ENCODE peak calls at places on chromosomes 3 and 15, in five cellular contexts. U is AG09309, Y is uterus, I is BE2C, A is mammary epithelial cell. D is an unnamed sample.

GRCh38 chr3:56410576-56410975 is 57.7 kb downstream of the ERC2 start:
- DNase-seq in I (no peak), U (no peak), Y (no peak), A (no peak), D (no peak)

GRCh38 chr15:62495670-62496328 is 330.7 kb upstream of the C2CD4B start:
- DNase-seq in U (peak), A (peak), Y (peak), I (peak), D (peak)

GRCh38 chr3:88410259-88410658 is 260.5 kb downstream of the C3orf38 start:
- DNase-seq in Y (no peak), A (no peak), I (no peak), U (no peak), D (no peak)

GRCh38 chr3:115436767-115437301 is 186.5 kb upstream of the GAP43 start:
- DNase-seq in I (peak), A (peak), Y (no peak), U (peak), D (no peak)

GRCh38 chr3:54278960-54279359 is 156.6 kb downstream of the CACNA2D3 start:
- DNase-seq in U (no peak), Y (no peak), A (no peak), I (peak), D (no peak)

GRCh38 chr3:133561682-133562081 is 11.8 kb upstream of the CDV3 start:
- DNase-seq in A (no peak), U (no peak), Y (no peak), I (no peak), D (no peak)

GRCh38 chr15:74120426-74120825 is 10.0 kb upstream of the ISLR2 start:
- DNase-seq in A (no peak), Y (no peak), U (no peak), I (no peak), D (no peak)

GRCh38 chr3:97835761-97836160 is 13.9 kb downstream of the CRYBG3 start:
- DNase-seq in Y (no peak), U (no peak), I (no peak), A (peak), D (no peak)

GRCh38 chr15:63373330-63373729 is 8.3 kb downstream of the CA12 start:
- DNase-seq in I (no peak), Y (no peak), U (no peak), A (no peak), D (no peak)

GRCh38 chr3:151751161-151751560 is 17.4 kb downstream of the AADACL2 start:
- DNase-seq in A (peak), I (no peak), U (peak), Y (no peak), D (no peak)

GRCh38 chr3:10371167-10371566 is 50.3 kb upstream of the SEC13 start:
- DNase-seq in A (peak), Y (no peak), U (no peak), I (no peak), D (no peak)

GRCh38 chr3:19384868-19385267 is 236.6 kb downstream of the KCNH8 start:
- DNase-seq in Y (no peak), U (no peak), I (no peak), A (no peak), D (no peak)

GRCh38 chr15:77312523-77312922 is 107.4 kb downstream of the PEAK1 start:
- DNase-seq in U (peak), Y (no peak), A (peak), I (no peak), D (no peak)

GRCh38 chr15:63372753-63373152 is 8.9 kb downstream of the CA12 start:
- DNase-seq in A (no peak), I (no peak), U (peak), Y (no peak), D (no peak)

GRCh38 chr3:10602769-10603768 is 97.7 kb upstream of the ATP2B2 start:
- DNase-seq in I (no peak), U (no peak), Y (no peak), A (no peak), D (no peak)

GRCh38 chr15:36632196-36632595 is 52.8 kb downstream of the CDIN1 start:
- DNase-seq in A (peak), Y (no peak), I (no peak), U (peak), D (no peak)

GRCh38 chr15:28094732-28095521 is 4.2 kb downstream of the OCA2 start:
- DNase-seq in U (no peak), I (no peak), Y (no peak), A (no peak), D (no peak)

GRCh38 chr3:122409392-122409791 is 6.5 kb downstream of the WDR5B start:
- DNase-seq in Y (no peak), U (no peak), I (no peak), A (no peak), D (no peak)

GRCh38 chr3:20185364-20185732 is 658 bp downstream of the SGO1 start:
- DNase-seq in U (no peak), Y (no peak), I (no peak), A (peak), D (no peak)

GRCh38 chr3:35772364-35773009 is 133.2 kb downstream of the ARPP21 start:
- DNase-seq in I (no peak), U (no peak), A (peak), Y (no peak), D (no peak)

GRCh38 chr3:108001457-108001856 is 89.4 kb downstream of the CD47 start:
- DNase-seq in I (no peak), A (peak), Y (no peak), U (no peak), D (no peak)

GRCh38 chr3:115710799-115711198 is 87.5 kb downstream of the GAP43 start:
- DNase-seq in A (no peak), I (no peak), U (no peak), Y (no peak), D (no peak)

GRCh38 chr3:161630791-161631190 is 134.2 kb downstream of the OTOL1 start:
- DNase-seq in Y (no peak), A (no peak), U (no peak), I (no peak), D (no peak)

GRCh38 chr3:144989756-144990155 is 1018.1 kb downstream of the DIPK2A start:
- DNase-seq in A (peak), I (no peak), Y (no peak), U (no peak), D (no peak)

GRCh38 chr15:66102563-66103292 is 150.8 kb downstream of the MEGF11 start:
- DNase-seq in I (no peak), Y (no peak), A (no peak), U (no peak), D (no peak)

GRCh38 chr3:193335031-193335430 is 43.5 kb downstream of the ATP13A5 start:
- DNase-seq in Y (no peak), I (no peak), U (no peak), A (peak), D (no peak)

GRCh38 chr3:172824229-172824628 is 73.7 kb downstream of the ECT2 start:
- DNase-seq in Y (no peak), I (no peak), U (no peak), A (no peak), D (no peak)

GRCh38 chr3:167113466-167113865 is 266.6 kb downstream of the ZBBX start:
- DNase-seq in I (no peak), A (no peak), U (no peak), Y (no peak), D (no peak)

GRCh38 chr15:39315200-39315599 is 265.7 kb upstream of the THBS1 start:
- DNase-seq in U (no peak), A (no peak), I (no peak), Y (no peak), D (no peak)

GRCh38 chr3:71372911-71373637 is 210.5 kb downstream of the FOXP1 start:
- DNase-seq in U (no peak), Y (no peak), I (no peak), A (no peak), D (no peak)

GRCh38 chr3:155504682-155505081 is 211.2 kb upstream of the STRIT1 start:
- DNase-seq in A (no peak), I (no peak), U (no peak), Y (no peak), D (no peak)

GRCh38 chr3:31562525-31562924 is 29.8 kb downstream of the STT3B start:
- DNase-seq in Y (no peak), A (no peak), I (no peak), U (no peak), D (no peak)
- TF ChIP-seq CTCF in Y (no peak), A (no peak), I (no peak), U (no peak), D (no peak)

GRCh38 chr3:44865272-44866005 is 3.7 kb downstream of the TMEM42 start:
- DNase-seq in A (no peak), Y (no peak), U (no peak), I (peak), D (no peak)

GRCh38 chr3:44867421-44868111 is 5.9 kb downstream of the TMEM42 start:
- DNase-seq in I (no peak), U (no peak), Y (no peak), A (no peak), D (no peak)

GRCh38 chr3:44862221-44862637 is 517 bp downstream of the TMEM42 start:
- DNase-seq in A (peak), I (no peak), Y (no peak), U (no peak), D (no peak)

GRCh38 chr3:44860117-44860516 is 1.6 kb upstream of the TMEM42 start:
- DNase-seq in U (no peak), A (no peak), I (no peak), Y (no peak), D (no peak)

GRCh38 chr3:44861412-44862220 is at the start of gene TMEM42:
- DNase-seq in U (peak), A (peak), Y (peak), I (peak), D (peak)
- TF ChIP-seq CTCF in U (peak), A (no peak), Y (peak), I (peak), D (peak)

GRCh38 chr3:4722103-4722502 is 229.0 kb downstream of the ITPR1 start:
- DNase-seq in I (no peak), U (peak), A (peak), Y (no peak), D (peak)

GRCh38 chr3:4719011-4719649 is 226.0 kb downstream of the ITPR1 start:
- DNase-seq in I (no peak), U (no peak), A (no peak), Y (no peak), D (no peak)

GRCh38 chr3:4723921-4724698 is 231.0 kb downstream of the ITPR1 start:
- DNase-seq in Y (no peak), I (no peak), A (no peak), U (no peak), D (no peak)

GRCh38 chr3:4720316-4721075 is 227.3 kb downstream of the ITPR1 start:
- DNase-seq in I (no peak), U (peak), Y (peak), A (peak), D (peak)

DNA sequence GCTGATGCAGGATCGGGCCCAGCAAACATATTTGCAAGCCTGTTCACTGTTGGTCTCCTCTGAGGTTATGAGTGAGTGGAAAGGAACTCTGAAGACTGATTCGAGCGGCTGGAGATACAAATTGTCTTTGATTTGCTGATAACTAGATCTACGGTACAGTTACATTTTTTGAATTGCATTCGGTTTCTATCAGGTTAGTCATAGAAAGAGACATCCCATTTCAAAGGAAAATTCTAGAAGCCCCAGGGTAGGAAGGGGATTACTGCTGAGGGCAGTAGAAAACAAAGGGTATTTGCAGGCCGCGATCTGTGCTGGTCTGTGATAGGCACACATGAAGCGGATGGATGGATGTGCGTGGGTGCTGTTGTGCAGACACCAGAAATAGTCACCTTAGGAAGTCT is 228.4 kb downstream of the ITPR1 start:
- DNase-seq in U (peak), Y (no peak), I (no peak), A (peak), D (no peak)
- TF ChIP-seq CTCF in U (peak), Y (no peak), I (no peak), A (no peak), D (no peak)

DNA sequence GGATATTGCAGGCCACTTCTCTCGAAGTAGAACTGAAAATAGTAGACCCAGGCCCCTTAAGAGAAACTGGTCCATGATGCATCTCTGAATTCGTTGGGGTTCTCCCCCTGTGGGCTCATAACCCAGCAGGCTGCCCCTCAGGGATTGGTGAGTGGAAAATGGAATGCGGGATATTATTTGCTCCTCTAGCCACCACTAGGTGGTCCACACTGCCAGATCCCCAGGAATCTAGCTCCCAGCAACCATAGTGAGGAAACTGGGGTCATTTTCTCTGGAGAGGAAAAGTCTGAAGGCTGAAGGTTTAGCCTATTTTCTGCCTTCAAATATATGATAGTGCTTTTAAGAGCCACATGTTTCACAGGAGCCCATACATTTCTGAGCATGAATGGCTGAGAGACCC is 6.7 kb downstream of the CX3CR1 start:
- DNase-seq in I (no peak), A (no peak), Y (no peak), U (no peak), D (no peak)
- TF ChIP-seq CTCF in I (peak), A (no peak), Y (no peak), U (no peak), D (no peak)

DNA sequence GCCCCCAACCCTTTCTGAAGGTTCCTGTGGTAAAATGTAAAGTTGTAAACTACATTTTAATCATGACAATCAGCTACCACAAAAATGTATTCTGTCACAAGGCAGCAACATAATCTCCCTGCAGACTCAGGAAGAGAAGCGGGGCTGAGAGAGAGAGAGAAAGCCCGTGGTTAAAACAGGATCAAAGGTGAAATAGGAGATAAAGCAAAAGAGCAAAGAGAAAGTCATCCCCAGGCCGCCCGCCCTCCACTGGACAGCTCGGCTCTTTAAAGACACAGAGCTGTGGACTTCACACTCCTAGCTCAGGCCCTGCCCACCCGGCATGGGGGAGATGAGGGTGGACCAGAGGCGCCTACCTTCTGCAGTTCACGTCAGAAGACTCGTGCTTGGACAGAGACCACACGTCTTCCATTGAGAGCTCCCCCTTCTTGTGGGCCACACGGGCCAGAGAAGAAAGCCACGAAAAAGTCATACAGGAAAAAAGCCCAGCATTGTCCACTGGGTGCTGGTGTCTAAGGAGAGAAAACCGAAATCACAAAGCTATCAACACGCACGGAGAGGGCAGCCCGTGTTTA is 29.4 kb downstream of the ABCC5 start:
- DNase-seq in Y (no peak), I (no peak), A (no peak), U (peak), D (no peak)
- TF ChIP-seq CTCF in Y (no peak), I (no peak), A (no peak), U (no peak), D (no peak)

DNA sequence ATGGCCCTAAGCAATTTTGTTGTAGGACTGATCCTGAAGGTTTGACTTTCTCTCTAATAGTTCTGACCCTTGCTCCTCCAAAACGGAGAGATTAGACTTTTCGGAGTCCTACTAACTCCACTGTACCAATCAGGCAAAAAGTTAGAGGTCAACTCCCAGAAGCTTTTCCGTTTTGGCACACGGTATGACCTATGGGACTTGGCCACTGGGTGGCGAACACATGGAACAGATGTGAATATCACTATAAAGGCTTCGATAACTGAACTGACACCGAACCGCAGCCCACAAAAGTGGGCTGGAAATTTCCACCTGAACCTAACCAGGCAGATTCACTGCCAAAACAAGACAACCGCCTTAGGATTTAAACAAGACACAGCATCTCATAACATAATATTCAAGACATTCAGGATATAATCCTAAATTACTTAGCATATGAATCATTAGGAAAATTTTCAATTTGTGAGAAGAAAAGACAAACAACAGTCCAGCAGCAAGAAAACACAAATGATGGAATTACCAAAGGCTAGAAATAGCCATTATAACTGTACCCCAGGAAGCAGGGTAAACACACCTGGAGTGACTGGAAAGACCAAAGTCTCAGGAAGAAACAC is 12.2 kb upstream of the TM2D3 start:
- DNase-seq in Y (no peak), A (no peak), U (no peak), I (peak), D (no peak)
- TF ChIP-seq CTCF in Y (no peak), A (peak), U (peak), I (peak), D (peak)

GRCh38 chr3:136861890-136862610 is at the start of gene NCK1:
- DNase-seq in I (peak), A (peak), U (peak), Y (peak), D (peak)
- TF ChIP-seq CTCF in I (peak), A (no peak), U (peak), Y (no peak), D (peak)

D was measured in heart left ventricle.